ENCODE peak calls at places on chromosomes 11 and 22, in nine cellular contexts. H, K, N, A, G, V, X, Y and Q are unnamed samples.

GRCh38 chr22:23285236-23285635 is 104.9 kb downstream of the BCR start:
- DNase-seq in H (no peak), K (no peak), N (no peak), A (no peak), G (no peak), V (no peak), X (no peak), Y (no peak), Q (no peak)

GRCh38 chr22:29710193-29710592 is 9.6 kb upstream of the CABP7 start:
- DNase-seq in H (no peak), K (no peak), N (no peak), A (no peak), G (no peak), V (no peak), X (no peak), Y (no peak), Q (no peak)

GRCh38 chr11:123253223-123253622 is 58.2 kb upstream of the CLMP start:
- DNase-seq in H (no peak), K (no peak), N (no peak), A (no peak), G (no peak), V (no peak), X (no peak), Y (no peak), Q (no peak)

GRCh38 chr11:67435031-67435726 is 2.3 kb downstream of the PTPRCAP start:
- DNase-seq in H (no peak), K (no peak), N (no peak), A (no peak), G (no peak), V (no peak), X (no peak), Y (no peak), Q (no peak)

GRCh38 chr11:83025267-83025704 is 46.4 kb downstream of the RAB30 start:
- DNase-seq in H (no peak), K (no peak), N (no peak), A (no peak), G (no peak), V (no peak), X (no peak), Y (no peak), Q (no peak)

GRCh38 chr11:10125522-10126133 is 168.4 kb downstream of the SBF2 start:
- DNase-seq in H (no peak), K (peak), N (no peak), A (no peak), G (no peak), V (no peak), X (no peak), Y (no peak), Q (no peak)

GRCh38 chr22:19448739-19449421 is 1.4 kb upstream of the C22orf39 start:
- DNase-seq in H (no peak), K (no peak), N (no peak), A (no peak), G (peak), V (no peak), X (no peak), Y (no peak), Q (no peak)

GRCh38 chr11:35346472-35347136 is 72.8 kb downstream of the SLC1A2 start:
- DNase-seq in H (no peak), K (no peak), N (no peak), A (no peak), G (no peak), V (no peak), X (no peak), Y (no peak), Q (no peak)

GRCh38 chr11:211741-212140 is 4.2 kb downstream of the RIC8A start:
- DNase-seq in H (peak), K (no peak), N (no peak), A (no peak), G (no peak), V (no peak), X (no peak), Y (peak), Q (no peak)

GRCh38 chr11:377883-378500 is 8.7 kb downstream of the B4GALNT4 start:
- DNase-seq in H (no peak), K (no peak), N (no peak), A (no peak), G (no peak), V (no peak), X (no peak), Y (no peak), Q (no peak)

GRCh38 chr11:15775051-15775541 is 581.2 kb downstream of the SOX6 start:
- DNase-seq in H (no peak), K (peak), N (no peak), A (peak), G (peak), V (no peak), X (no peak), Y (no peak), Q (no peak)

GRCh38 chr22:39383841-39384625 is 15.5 kb upstream of the TAB1 start:
- DNase-seq in H (no peak), K (peak), N (no peak), A (no peak), G (no peak), V (no peak), X (no peak), Y (no peak), Q (no peak)

GRCh38 chr11:99171330-99171729 is 150.6 kb downstream of the CNTN5 start:
- DNase-seq in H (no peak), K (no peak), N (no peak), A (no peak), G (no peak), V (no peak), X (no peak), Y (no peak), Q (no peak)

GRCh38 chr22:26679003-26679629 is 21.7 kb downstream of the MIAT start:
- DNase-seq in H (peak), K (peak), N (peak), A (peak), G (peak), V (peak), X (peak), Y (peak), Q (peak)

GRCh38 chr11:19326499-19326898 is 85.8 kb upstream of the E2F8 start:
- DNase-seq in H (no peak), K (peak), N (no peak), A (no peak), G (no peak), V (no peak), X (no peak), Y (no peak), Q (no peak)

GRCh38 chr22:43226368-43226979 is 39.5 kb upstream of the TTLL12 start:
- DNase-seq in H (no peak), K (peak), N (no peak), A (no peak), G (peak), V (no peak), X (no peak), Y (no peak), Q (no peak)

GRCh38 chr11:60363542-60364525 is 14.5 kb upstream of the MS4A7 start:
- DNase-seq in H (peak), K (peak), N (no peak), A (peak), G (peak), V (peak), X (peak), Y (peak), Q (no peak)

GRCh38 chr22:50027639-50028537 is 15.3 kb upstream of the IL17REL start:
- DNase-seq in H (peak), K (peak), N (peak), A (no peak), G (no peak), V (peak), X (no peak), Y (no peak), Q (peak)

GRCh38 chr11:107563702-107564101 is 1.8 kb downstream of the ALKBH8 start:
- DNase-seq in H (no peak), K (peak), N (no peak), A (peak), G (peak), V (peak), X (no peak), Y (peak), Q (no peak)

GRCh38 chr11:110565344-110565684 is 135.6 kb downstream of the FDX1 start:
- DNase-seq in H (no peak), K (peak), N (no peak), A (no peak), G (peak), V (no peak), X (no peak), Y (peak), Q (no peak)

GRCh38 chr11:79100093-79100704 is 340.6 kb downstream of the TENM4 start:
- DNase-seq in H (peak), K (peak), N (no peak), A (no peak), G (peak), V (no peak), X (peak), Y (peak), Q (no peak)

GRCh38 chr11:126637800-126638175 is 282.3 kb downstream of the ST3GAL4 start:
- DNase-seq in H (no peak), K (peak), N (no peak), A (no peak), G (peak), V (no peak), X (no peak), Y (no peak), Q (no peak)

GRCh38 chr11:61369372-61370348 is 7.5 kb downstream of the TMEM138 start:
- DNase-seq in H (no peak), K (peak), N (no peak), A (peak), G (no peak), V (no peak), X (peak), Y (peak), Q (no peak)

GRCh38 chr22:39039306-39040126 is 1.1 kb upstream of the APOBEC3F start:
- DNase-seq in H (no peak), K (no peak), N (no peak), A (no peak), G (no peak), V (no peak), X (no peak), Y (no peak), Q (no peak)

GRCh38 chr22:42619261-42620063 is 4.8 kb upstream of the POLDIP3 start:
- DNase-seq in H (no peak), K (no peak), N (no peak), A (no peak), G (no peak), V (no peak), X (no peak), Y (no peak), Q (no peak)

GRCh38 chr11:94178331-94178730 is 49.7 kb downstream of the PANX1 start:
- DNase-seq in H (no peak), K (no peak), N (no peak), A (no peak), G (no peak), V (no peak), X (no peak), Y (no peak), Q (no peak)

GRCh38 chr22:43643362-43643761 is 168.7 kb downstream of the EFCAB6 start:
- DNase-seq in H (no peak), K (no peak), N (no peak), A (no peak), G (no peak), V (no peak), X (no peak), Y (no peak), Q (no peak)

GRCh38 chr22:30720263-30720837 is 25.7 kb downstream of the OSBP2 start:
- DNase-seq in H (no peak), K (no peak), N (no peak), A (no peak), G (no peak), V (no peak), X (no peak), Y (no peak), Q (peak)

GRCh38 chr22:28349114-28349513 is 330.5 kb downstream of the TTC28 start:
- DNase-seq in H (no peak), K (no peak), N (no peak), A (no peak), G (no peak), V (no peak), X (no peak), Y (no peak), Q (no peak)

GRCh38 chr11:117438371-117439000 is 110.8 kb downstream of the CEP164 start:
- DNase-seq in H (no peak), K (peak), N (no peak), A (no peak), G (no peak), V (no peak), X (no peak), Y (no peak), Q (peak)

GRCh38 chr11:47991266-47991830 is 11.0 kb downstream of the PTPRJ start:
- DNase-seq in H (peak), K (no peak), N (peak), A (peak), G (peak), V (peak), X (peak), Y (no peak), Q (no peak)
- H3K4me3 ChIP-seq in H (no peak), K (no peak), N (no peak), A (no peak), G (no peak), V (no peak), X (no peak), Y (no peak), Q (no peak)

GRCh38 chr11:1755344-1756023 is 5.1 kb upstream of the IFITM10 start:
- DNase-seq in H (no peak), K (no peak), N (peak), A (peak), G (no peak), V (no peak), X (no peak), Y (peak), Q (peak)

GRCh38 chr11:1752907-1753425 is 2.6 kb upstream of the IFITM10 start:
- DNase-seq in H (no peak), K (no peak), N (no peak), A (no peak), G (no peak), V (no peak), X (no peak), Y (no peak), Q (peak)

GRCh38 chr11:1754376-1755150 is 4.2 kb upstream of the IFITM10 start:
- DNase-seq in H (no peak), K (no peak), N (peak), A (no peak), G (no peak), V (no peak), X (no peak), Y (no peak), Q (peak)

GRCh38 chr11:1751999-1752906 is 1.9 kb upstream of the IFITM10 start:
- DNase-seq in H (no peak), K (no peak), N (peak), A (no peak), G (no peak), V (no peak), X (no peak), Y (peak), Q (peak)

DNA sequence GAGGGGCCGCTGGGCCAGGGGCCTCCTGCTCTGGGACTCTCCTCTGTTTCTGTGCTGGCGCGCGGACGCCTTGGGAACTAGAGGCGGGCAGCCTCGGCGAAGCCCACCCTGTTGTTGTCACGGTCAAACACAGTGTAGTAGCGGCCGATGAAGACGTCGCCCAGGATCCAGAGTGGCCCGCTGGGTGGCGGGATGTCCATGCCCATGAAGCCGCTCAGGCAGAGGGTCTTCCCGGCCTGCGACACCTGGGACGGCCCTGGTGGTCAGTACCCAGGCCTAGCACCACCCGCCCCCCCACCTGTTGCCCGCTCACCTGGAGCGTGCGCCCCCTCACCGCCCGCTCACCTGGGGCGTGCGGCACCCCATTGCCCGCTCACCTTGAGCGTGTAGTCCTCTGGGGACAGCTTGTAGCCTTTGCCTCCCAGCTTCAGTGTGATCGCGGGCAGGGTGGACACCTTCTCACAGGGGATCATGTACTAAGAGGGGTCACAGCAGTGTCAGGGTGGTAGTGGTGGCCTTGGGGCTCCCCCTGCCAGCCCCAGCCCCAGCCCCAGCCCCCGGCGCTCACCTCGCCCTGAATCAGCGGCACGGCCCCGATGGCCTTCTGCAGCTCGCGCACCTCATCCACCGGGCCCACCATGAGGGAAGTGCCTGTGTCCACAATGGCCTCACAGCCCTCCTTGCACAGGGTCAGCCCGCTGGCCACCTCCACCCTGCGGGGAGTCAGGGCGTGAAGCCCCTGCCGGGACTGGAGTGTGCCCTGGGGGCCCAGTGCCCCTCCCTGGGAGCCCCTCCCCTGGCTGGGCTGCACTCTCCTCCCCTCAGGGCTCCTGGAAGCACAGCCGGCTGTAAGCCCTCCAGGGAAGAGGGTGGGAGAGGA is 3.3 kb upstream of the IFITM10 start:
- DNase-seq in H (no peak), K (no peak), N (peak), A (no peak), G (no peak), V (no peak), X (no peak), Y (no peak), Q (peak)
- H3K27ac ChIP-seq in H (no peak), K (no peak), N (no peak), A (no peak), G (no peak), V (no peak), X (no peak), Y (peak), Q (no peak)

GRCh38 chr11:6411594-6412031 is 7.3 kb downstream of the APBB1 start:
- DNase-seq in H (no peak), K (no peak), N (no peak), A (no peak), G (no peak), V (no peak), X (no peak), Y (no peak), Q (no peak)
- H3K4me3 ChIP-seq in H (no peak), K (no peak), N (no peak), A (no peak), G (no peak), V (no peak), X (no peak), Y (no peak), Q (no peak)

GRCh38 chr11:72838691-72839305 is 24.6 kb downstream of the ATG16L2 start:
- DNase-seq in H (no peak), K (peak), N (no peak), A (no peak), G (no peak), V (no peak), X (no peak), Y (peak), Q (no peak)
- H3K27ac ChIP-seq in H (no peak), K (no peak), N (no peak), A (no peak), G (no peak), V (no peak), X (peak), Y (peak), Q (peak)

GRCh38 chr11:64253481-64253880 is 2.2 kb downstream of the PLCB3 start:
- DNase-seq in H (no peak), K (no peak), N (no peak), A (no peak), G (no peak), V (no peak), X (no peak), Y (peak), Q (peak)
- H3K4me3 ChIP-seq in H (no peak), K (no peak), N (no peak), A (no peak), G (no peak), V (no peak), X (no peak), Y (no peak), Q (no peak)

GRCh38 chr11:59079089-59079488 is 7.0 kb upstream of the GLYATL1B start:
- DNase-seq in H (no peak), K (no peak), N (no peak), A (no peak), G (no peak), V (no peak), X (no peak), Y (no peak), Q (no peak)

GRCh38 chr11:59076876-59077571 is 9.1 kb upstream of the GLYATL1B start:
- DNase-seq in H (no peak), K (no peak), N (peak), A (no peak), G (no peak), V (no peak), X (no peak), Y (no peak), Q (no peak)

DNA sequence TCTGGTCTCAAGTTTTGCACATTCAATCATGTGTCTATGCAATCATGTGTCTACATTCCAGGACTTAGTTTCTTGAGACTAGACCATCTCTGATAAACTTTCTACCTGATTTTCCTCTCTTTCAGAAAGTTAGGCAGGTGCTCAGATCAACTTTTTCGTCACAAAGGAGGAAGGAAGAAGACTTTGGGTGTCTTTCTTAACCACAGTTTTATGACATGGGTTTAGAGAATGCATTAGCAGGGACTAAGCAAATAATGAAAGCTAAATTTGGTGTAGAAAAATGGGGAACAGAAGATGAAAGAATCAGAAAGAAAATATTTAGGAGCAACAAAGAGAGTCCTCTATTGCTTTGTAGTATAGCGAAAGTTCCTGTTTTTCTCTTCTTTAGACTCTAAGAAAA is 7.7 kb upstream of the GLYATL1B start:
- DNase-seq in H (no peak), K (no peak), N (no peak), A (no peak), G (no peak), V (no peak), X (no peak), Y (no peak), Q (no peak)
- H3K27ac ChIP-seq in H (no peak), K (no peak), N (no peak), A (no peak), G (no peak), V (no peak), X (no peak), Y (no peak), Q (no peak)

GRCh38 chr11:69296890-69297224 is 2.9 kb downstream of the MYEOV start:
- DNase-seq in H (peak), K (no peak), N (no peak), A (peak), G (no peak), V (no peak), X (no peak), Y (peak), Q (no peak)
- H3K4me3 ChIP-seq in H (no peak), K (no peak), N (peak), A (peak), G (no peak), V (peak), X (no peak), Y (no peak), Q (no peak)